ENCODE peak calls at places on chromosomes 6 and 20, in six cellular contexts. One of them, this sample, is unnamed.

GRCh38 chr6:47437592-47437991 is 40.0 kb upstream of the CD2AP start:
- DNase-seq in uterus: no peak
- DNase-seq in A549: no peak
- DNase-seq in heart right ventricle: no peak
- DNase-seq in lower lobe of right lung: no peak
- DNase-seq in tibial nerve: no peak
- DNase-seq in this sample: no peak

GRCh38 chr20:57680934-57681914 is 28.6 kb downstream of the PMEPA1 start:
- DNase-seq in heart right ventricle: no peak
- DNase-seq in uterus: no peak
- DNase-seq in tibial nerve: no peak
- DNase-seq in lower lobe of right lung: no peak
- DNase-seq in A549: no peak
- DNase-seq in this sample: no peak

GRCh38 chr20:63501818-63502670 is 3.2 kb upstream of the EEF1A2 start:
- DNase-seq in A549: no peak
- DNase-seq in lower lobe of right lung: no peak
- DNase-seq in uterus: no peak
- DNase-seq in tibial nerve: no peak
- DNase-seq in heart right ventricle: peak; percentile 71
- DNase-seq in this sample: peak; percentile 19

GRCh38 chr6:81613606-81614005 is 138.9 kb downstream of the TENT5A start:
- DNase-seq in tibial nerve: no peak
- DNase-seq in heart right ventricle: no peak
- DNase-seq in uterus: no peak
- DNase-seq in A549: no peak
- DNase-seq in lower lobe of right lung: no peak
- DNase-seq in this sample: peak; percentile 75

GRCh38 chr6:11323666-11324452 is 91.4 kb upstream of the NEDD9 start:
- DNase-seq in tibial nerve: peak; percentile 38
- DNase-seq in uterus: no peak
- DNase-seq in heart right ventricle: no peak
- DNase-seq in lower lobe of right lung: peak; percentile 85
- DNase-seq in A549: no peak
- DNase-seq in this sample: no peak

GRCh38 chr6:149063443-149063842 is 254.1 kb upstream of the TAB2 start:
- DNase-seq in uterus: no peak
- DNase-seq in tibial nerve: no peak
- DNase-seq in A549: no peak
- DNase-seq in lower lobe of right lung: no peak
- DNase-seq in heart right ventricle: no peak
- DNase-seq in this sample: no peak

GRCh38 chr6:42030585-42031506 is 19.5 kb upstream of the TAF8 start:
- DNase-seq in lower lobe of right lung: no peak
- DNase-seq in tibial nerve: no peak
- DNase-seq in heart right ventricle: peak; percentile 46
- DNase-seq in A549: no peak
- DNase-seq in uterus: no peak
- DNase-seq in this sample: peak; percentile 70

GRCh38 chr20:19376451-19376971 is 164.1 kb downstream of the SLC24A3 start:
- DNase-seq in uterus: no peak
- DNase-seq in lower lobe of right lung: no peak
- DNase-seq in tibial nerve: no peak
- DNase-seq in A549: no peak
- DNase-seq in heart right ventricle: peak; percentile 24
- DNase-seq in this sample: no peak

GRCh38 chr6:147712841-147713240 is 204.4 kb downstream of the SAMD5 start:
- DNase-seq in lower lobe of right lung: no peak
- DNase-seq in tibial nerve: no peak
- DNase-seq in heart right ventricle: no peak
- DNase-seq in A549: no peak
- DNase-seq in uterus: no peak
- DNase-seq in this sample: peak; percentile 54

GRCh38 chr6:41022294-41022693 is 16.7 kb downstream of the UNC5CL start:
- DNase-seq in uterus: no peak
- DNase-seq in heart right ventricle: no peak
- DNase-seq in lower lobe of right lung: no peak
- DNase-seq in A549: no peak
- DNase-seq in tibial nerve: no peak
- DNase-seq in this sample: peak; percentile 15

GRCh38 chr6:108565893-108566292 is 5.2 kb downstream of the FOXO3 start:
- DNase-seq in lower lobe of right lung: no peak
- DNase-seq in uterus: peak; percentile 87
- DNase-seq in A549: no peak
- DNase-seq in tibial nerve: peak; percentile 84
- DNase-seq in heart right ventricle: no peak
- DNase-seq in this sample: peak; percentile 75

GRCh38 chr6:113433506-113433991 is 423.6 kb upstream of the MARCKS start:
- DNase-seq in uterus: peak; percentile 55
- DNase-seq in lower lobe of right lung: peak; percentile 59
- DNase-seq in heart right ventricle: peak; percentile 26
- DNase-seq in tibial nerve: peak; percentile 70
- DNase-seq in A549: no peak
- DNase-seq in this sample: peak; percentile 88

GRCh38 chr6:154302111-154302752 is 54.4 kb downstream of the IPCEF1 start:
- DNase-seq in uterus: no peak
- DNase-seq in tibial nerve: no peak
- DNase-seq in heart right ventricle: no peak
- DNase-seq in A549: no peak
- DNase-seq in lower lobe of right lung: no peak
- DNase-seq in this sample: peak; percentile 83

GRCh38 chr6:163842467-163842866 is 427.9 kb downstream of the QKI start:
- DNase-seq in lower lobe of right lung: no peak
- DNase-seq in A549: no peak
- DNase-seq in uterus: no peak
- DNase-seq in tibial nerve: no peak
- DNase-seq in heart right ventricle: no peak
- DNase-seq in this sample: no peak

GRCh38 chr20:53582574-53583351 is 10.9 kb downstream of the ZNF217 start:
- DNase-seq in uterus: peak; percentile 66
- DNase-seq in heart right ventricle: no peak
- DNase-seq in tibial nerve: no peak
- DNase-seq in lower lobe of right lung: no peak
- DNase-seq in A549: peak; percentile 78
- DNase-seq in this sample: peak; percentile 95

GRCh38 chr20:61842011-61842410 is 223.7 kb downstream of the TAF4 start:
- DNase-seq in uterus: no peak
- DNase-seq in A549: no peak
- DNase-seq in lower lobe of right lung: peak; percentile 21
- DNase-seq in tibial nerve: no peak
- DNase-seq in heart right ventricle: no peak
- DNase-seq in this sample: peak; percentile 2

GRCh38 chr6:76043690-76044089 is 28.8 kb downstream of the IMPG1 start:
- DNase-seq in uterus: no peak
- DNase-seq in A549: no peak
- DNase-seq in heart right ventricle: no peak
- DNase-seq in lower lobe of right lung: no peak
- DNase-seq in tibial nerve: no peak
- DNase-seq in this sample: no peak

GRCh38 chr6:157774153-157775135 is 48.6 kb upstream of the SNX9 start:
- DNase-seq in lower lobe of right lung: no peak
- DNase-seq in A549: no peak
- DNase-seq in uterus: peak; percentile 54
- DNase-seq in tibial nerve: no peak
- DNase-seq in heart right ventricle: no peak
- DNase-seq in this sample: no peak

GRCh38 chr20:42986143-42986773 is 203.4 kb downstream of the PTPRT start:
- DNase-seq in uterus: no peak
- DNase-seq in tibial nerve: no peak
- DNase-seq in heart right ventricle: no peak
- DNase-seq in A549: no peak
- DNase-seq in lower lobe of right lung: no peak
- DNase-seq in this sample: no peak

GRCh38 chr6:147154454-147154853 is 49.8 kb upstream of the STXBP5 start:
- DNase-seq in uterus: no peak
- DNase-seq in tibial nerve: no peak
- DNase-seq in heart right ventricle: no peak
- DNase-seq in lower lobe of right lung: no peak
- DNase-seq in A549: no peak
- DNase-seq in this sample: peak; percentile 79

GRCh38 chr6:169324661-169325459 is 71.2 kb upstream of the THBS2 start:
- DNase-seq in tibial nerve: no peak
- DNase-seq in A549: no peak
- DNase-seq in uterus: no peak
- DNase-seq in lower lobe of right lung: no peak
- DNase-seq in heart right ventricle: no peak
- DNase-seq in this sample: no peak

GRCh38 chr20:5191829-5192569 is 65.2 kb downstream of the CDS2 start:
- DNase-seq in A549: peak; percentile 89
- DNase-seq in heart right ventricle: no peak
- DNase-seq in tibial nerve: peak; percentile 35
- DNase-seq in uterus: peak; percentile 48
- DNase-seq in lower lobe of right lung: no peak
- DNase-seq in this sample: peak; percentile 91

GRCh38 chr20:48008850-48009535 is 223.7 kb upstream of the SULF2 start:
- DNase-seq in tibial nerve: no peak
- DNase-seq in uterus: no peak
- DNase-seq in lower lobe of right lung: no peak
- DNase-seq in A549: no peak
- DNase-seq in heart right ventricle: no peak
- DNase-seq in this sample: peak; percentile 29

GRCh38 chr20:42461321-42461720 is 728.4 kb downstream of the PTPRT start:
- DNase-seq in heart right ventricle: no peak
- DNase-seq in tibial nerve: no peak
- DNase-seq in uterus: no peak
- DNase-seq in A549: no peak
- DNase-seq in lower lobe of right lung: no peak
- DNase-seq in this sample: no peak

GRCh38 chr6:56370127-56370540 is 122.8 kb upstream of the COL21A1 start:
- DNase-seq in heart right ventricle: peak; percentile 34
- DNase-seq in A549: peak; percentile 23
- DNase-seq in uterus: peak; percentile 87
- DNase-seq in lower lobe of right lung: peak; percentile 51
- DNase-seq in tibial nerve: peak; percentile 63
- DNase-seq in this sample: peak; percentile 73

GRCh38 chr20:6855806-6856205 is 88.3 kb downstream of the BMP2 start:
- DNase-seq in lower lobe of right lung: no peak
- DNase-seq in uterus: no peak
- DNase-seq in tibial nerve: no peak
- DNase-seq in heart right ventricle: no peak
- DNase-seq in A549: no peak
- DNase-seq in this sample: peak; percentile 4

GRCh38 chr20:32205502-32206382 is 1.8 kb downstream of the PLAGL2 start:
- DNase-seq in uterus: no peak
- DNase-seq in heart right ventricle: no peak
- DNase-seq in lower lobe of right lung: no peak
- DNase-seq in A549: no peak
- DNase-seq in tibial nerve: no peak
- DNase-seq in this sample: peak; percentile 48

GRCh38 chr6:74284266-74284665 is 588.3 kb downstream of the CD109 start:
- DNase-seq in uterus: no peak
- DNase-seq in lower lobe of right lung: no peak
- DNase-seq in tibial nerve: no peak
- DNase-seq in A549: no peak
- DNase-seq in heart right ventricle: no peak
- DNase-seq in this sample: no peak

GRCh38 chr6:74277749-74278148 is 581.7 kb downstream of the CD109 start:
- DNase-seq in lower lobe of right lung: no peak
- DNase-seq in tibial nerve: no peak
- DNase-seq in uterus: no peak
- DNase-seq in A549: no peak
- DNase-seq in heart right ventricle: no peak
- DNase-seq in this sample: peak; percentile 34

GRCh38 chr6:74282143-74282689 is 586.2 kb downstream of the CD109 start:
- DNase-seq in lower lobe of right lung: no peak
- DNase-seq in tibial nerve: no peak
- DNase-seq in uterus: no peak
- DNase-seq in A549: no peak
- DNase-seq in heart right ventricle: peak; percentile 3
- DNase-seq in this sample: no peak

GRCh38 chr6:74280130-74280692 is 584.2 kb downstream of the CD109 start:
- DNase-seq in heart right ventricle: no peak
- DNase-seq in lower lobe of right lung: no peak
- DNase-seq in A549: no peak
- DNase-seq in uterus: no peak
- DNase-seq in tibial nerve: peak; percentile 20
- DNase-seq in this sample: no peak
- TF ChIP-seq CTCF in heart right ventricle: no peak
- TF ChIP-seq CTCF in lower lobe of right lung: peak; percentile 7
- TF ChIP-seq CTCF in A549: peak; percentile 10
- TF ChIP-seq CTCF in uterus: no peak
- TF ChIP-seq CTCF in tibial nerve: peak; percentile 9
- TF ChIP-seq CTCF in this sample: peak; percentile 37

GRCh38 chr6:2858678-2859324 is 17.1 kb upstream of the SERPINB1 start:
- DNase-seq in A549: no peak
- DNase-seq in lower lobe of right lung: no peak
- DNase-seq in heart right ventricle: no peak
- DNase-seq in uterus: no peak
- DNase-seq in tibial nerve: no peak
- DNase-seq in this sample: peak; percentile 48
- H3K4me3 ChIP-seq in A549: no peak overlapping the region
- H3K4me3 ChIP-seq in lower lobe of right lung: peak overlapping the region; percentile 24
- H3K4me3 ChIP-seq in heart right ventricle: peak overlapping the region; percentile 5
- H3K4me3 ChIP-seq in uterus: peak overlapping the region; percentile 2
- H3K4me3 ChIP-seq in tibial nerve: peak overlapping the region; percentile 8
- H3K4me3 ChIP-seq in this sample: no peak overlapping the region

GRCh38 chr6:5606546-5606945 is 345.2 kb downstream of the FARS2 start:
- DNase-seq in heart right ventricle: no peak
- DNase-seq in tibial nerve: no peak
- DNase-seq in lower lobe of right lung: no peak
- DNase-seq in A549: no peak
- DNase-seq in uterus: no peak
- DNase-seq in this sample: no peak

DNA sequence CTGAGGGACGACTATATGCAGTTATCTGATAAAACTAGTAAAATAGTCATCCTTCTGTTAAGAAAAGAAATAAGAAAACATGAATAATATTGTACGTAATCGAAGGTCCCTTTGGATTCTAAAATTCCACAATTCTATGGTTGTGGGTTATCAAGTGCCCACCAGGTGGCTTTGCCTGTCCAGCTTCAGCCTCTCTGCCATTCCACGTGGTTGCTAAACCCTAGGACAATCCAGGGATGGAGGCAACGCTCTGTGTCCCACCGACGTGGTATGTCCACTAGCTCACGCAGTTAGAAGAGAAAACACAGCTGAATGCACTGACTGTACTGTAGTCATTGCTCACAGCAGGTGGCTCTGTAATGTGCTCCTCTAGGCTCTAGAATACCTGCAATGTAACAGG is 349.3 kb downstream of the FARS2 start:
- DNase-seq in A549: no peak
- DNase-seq in uterus: no peak
- DNase-seq in tibial nerve: no peak
- DNase-seq in heart right ventricle: no peak
- DNase-seq in lower lobe of right lung: no peak
- DNase-seq in this sample: no peak
- TF ChIP-seq CTCF in A549: no peak
- TF ChIP-seq CTCF in uterus: no peak
- TF ChIP-seq CTCF in tibial nerve: no peak
- TF ChIP-seq CTCF in heart right ventricle: no peak
- TF ChIP-seq CTCF in lower lobe of right lung: no peak
- TF ChIP-seq CTCF in this sample: peak; percentile 21

GRCh38 chr20:3784226-3784853 is 2.2 kb downstream of the CENPB start:
- DNase-seq in uterus: no peak
- DNase-seq in heart right ventricle: no peak
- DNase-seq in lower lobe of right lung: peak; percentile 47
- DNase-seq in tibial nerve: no peak
- DNase-seq in A549: no peak
- DNase-seq in this sample: no peak
- H3K4me3 ChIP-seq in uterus: no peak overlapping the region
- H3K4me3 ChIP-seq in heart right ventricle: no peak overlapping the region
- H3K4me3 ChIP-seq in lower lobe of right lung: peak overlapping the region; percentile 83
- H3K4me3 ChIP-seq in tibial nerve: no peak overlapping the region
- H3K4me3 ChIP-seq in A549: peak overlapping the region; percentile 86
- H3K4me3 ChIP-seq in this sample: peak overlapping the region; percentile 8

This sample was measured in choroid plexus epithelial cell.